ENCODE peak calls at places on chromosomes 7 and 10, in nine cellular contexts. W is naive thymus-derived CD8-positive, alpha-beta T cell; G is COR-L47; E is HEK293T; U is anterior cingulate cortex; V is heart right ventricle; I is neuronal stem cell; H is GM13976; C is Calu3. J is an unnamed sample.
A peak's percentile ranks its signal among the peaks of the same experiment; 100 is the strongest.

GRCh38 chr10:103841519-103841918 is 13.9 kb downstream of the SH3PXD2A start:
- DNase-seq in W (no peak), G (no peak), E (no peak), U (no peak), V (no peak), I (no peak), H (no peak), C (no peak), J (no peak)

GRCh38 chr10:12396567-12396966 is 47.2 kb downstream of the CAMK1D start:
- DNase-seq in W (no peak), G (no peak), E (no peak), U (no peak), V (no peak), I (no peak), H (no peak), C (no peak), J (no peak)

GRCh38 chr7:30858576-30858975 is 53.1 kb upstream of the AQP1 start:
- DNase-seq in W (no peak), G (no peak), E (no peak), U (no peak), V (no peak), I (no peak), H (no peak), C (no peak), J (no peak)

GRCh38 chr7:111438369-111439289 is 123.7 kb downstream of the IMMP2L start:
- DNase-seq in W (no peak), G (no peak), E (no peak), U (no peak), V (no peak), I (no peak), H (no peak), C (no peak), J (no peak)

GRCh38 chr7:104627516-104627915 is 299.1 kb downstream of the LHFPL3 start:
- DNase-seq in W (no peak), G (no peak), E (peak; percentile 12), U (no peak), V (no peak), I (peak; percentile 47), H (no peak), C (peak; percentile 13), J (no peak)

GRCh38 chr7:33841658-33842057 is 63.7 kb upstream of the BMPER start:
- DNase-seq in W (no peak), G (peak; percentile 78), E (no peak), U (no peak), V (no peak), I (no peak), H (no peak), C (no peak), J (no peak)

GRCh38 chr10:11293332-11293731 is 275.7 kb downstream of the CELF2 start:
- DNase-seq in W (no peak), G (no peak), E (no peak), U (no peak), V (no peak), I (no peak), H (no peak), C (no peak), J (no peak)

GRCh38 chr7:1665721-1666250 is 4.3 kb upstream of the ELFN1 start:
- DNase-seq in W (no peak), G (no peak), E (peak; percentile 48), U (no peak), V (peak; percentile 56), I (peak; percentile 35), H (peak; percentile 59), C (peak; percentile 54), J (no peak)

GRCh38 chr10:59098387-59098786 is 78.1 kb upstream of the PHYHIPL start:
- DNase-seq in W (no peak), G (no peak), E (no peak), U (no peak), V (no peak), I (no peak), H (no peak), C (no peak), J (no peak)

GRCh38 chr10:71608863-71609768 is 110.5 kb downstream of the C10orf105 start:
- DNase-seq in W (peak; percentile 43), G (peak; percentile 45), E (peak; percentile 77), U (peak; percentile 46), V (peak; percentile 82), I (peak; percentile 86), H (peak; percentile 82), C (peak; percentile 80), J (peak; percentile 80)

GRCh38 chr10:117519366-117519765 is 23.2 kb upstream of the EMX2 start:
- DNase-seq in W (no peak), G (no peak), E (no peak), U (no peak), V (no peak), I (no peak), H (no peak), C (no peak), J (no peak)